ENCODE peak calls at places on chromosomes 2 and 18, in nine cellular contexts. One of them, this sample, is unnamed.

GRCh38 chr18:68918216-68918615 is 120.3 kb downstream of the CCDC102B start:
- DNase-seq in GM23248: no peak
- DNase-seq in hepatocyte: no peak
- DNase-seq in fibroblast of lung: no peak
- DNase-seq in HCT116: no peak
- DNase-seq in mammary epithelial cell: peak
- DNase-seq in GM23338: no peak
- DNase-seq in PC-9: no peak
- DNase-seq in A673: no peak
- DNase-seq in this sample: no peak

GRCh38 chr2:150485114-150485870 is 2.2 kb downstream of the RND3 start:
- DNase-seq in GM23248: peak
- DNase-seq in hepatocyte: peak
- DNase-seq in fibroblast of lung: peak
- DNase-seq in HCT116: no peak
- DNase-seq in mammary epithelial cell: peak
- DNase-seq in GM23338: peak
- DNase-seq in PC-9: peak
- DNase-seq in A673: peak
- DNase-seq in this sample: no peak

GRCh38 chr2:137799599-137799998 is 164.7 kb upstream of the HNMT start:
- DNase-seq in GM23248: no peak
- DNase-seq in hepatocyte: no peak
- DNase-seq in fibroblast of lung: no peak
- DNase-seq in HCT116: no peak
- DNase-seq in mammary epithelial cell: no peak
- DNase-seq in GM23338: no peak
- DNase-seq in PC-9: no peak
- DNase-seq in A673: no peak
- DNase-seq in this sample: no peak

GRCh38 chr2:144230452-144231085 is 289.4 kb downstream of the ZEB2 start:
- DNase-seq in GM23248: peak
- DNase-seq in hepatocyte: no peak
- DNase-seq in fibroblast of lung: no peak
- DNase-seq in HCT116: peak
- DNase-seq in mammary epithelial cell: peak
- DNase-seq in GM23338: no peak
- DNase-seq in PC-9: no peak
- DNase-seq in A673: peak
- DNase-seq in this sample: no peak

GRCh38 chr2:12005886-12006681 is 259.7 kb downstream of the LPIN1 start:
- DNase-seq in GM23248: no peak
- DNase-seq in hepatocyte: peak
- DNase-seq in fibroblast of lung: peak
- DNase-seq in HCT116: no peak
- DNase-seq in mammary epithelial cell: peak
- DNase-seq in GM23338: no peak
- DNase-seq in PC-9: peak
- DNase-seq in A673: peak
- DNase-seq in this sample: peak

GRCh38 chr2:55052087-55053061 is 2.1 kb upstream of the RTN4 start:
- DNase-seq in GM23248: no peak
- DNase-seq in hepatocyte: no peak
- DNase-seq in fibroblast of lung: peak
- DNase-seq in HCT116: no peak
- DNase-seq in mammary epithelial cell: no peak
- DNase-seq in GM23338: no peak
- DNase-seq in PC-9: no peak
- DNase-seq in A673: no peak
- DNase-seq in this sample: no peak

GRCh38 chr18:26894006-26894405 is 28.5 kb upstream of the AQP4 start:
- DNase-seq in GM23248: no peak
- DNase-seq in hepatocyte: no peak
- DNase-seq in fibroblast of lung: no peak
- DNase-seq in HCT116: no peak
- DNase-seq in mammary epithelial cell: no peak
- DNase-seq in GM23338: peak
- DNase-seq in PC-9: no peak
- DNase-seq in A673: no peak
- DNase-seq in this sample: no peak

GRCh38 chr2:104056451-104056850 is 797.5 kb upstream of the POU3F3 start:
- DNase-seq in GM23248: no peak
- DNase-seq in hepatocyte: no peak
- DNase-seq in fibroblast of lung: no peak
- DNase-seq in HCT116: no peak
- DNase-seq in mammary epithelial cell: no peak
- DNase-seq in GM23338: no peak
- DNase-seq in PC-9: no peak
- DNase-seq in A673: no peak
- DNase-seq in this sample: no peak

GRCh38 chr2:121095257-121096080 is 189.5 kb downstream of the TFCP2L1 start:
- DNase-seq in GM23248: peak
- DNase-seq in hepatocyte: peak
- DNase-seq in fibroblast of lung: peak
- DNase-seq in HCT116: peak
- DNase-seq in mammary epithelial cell: peak
- DNase-seq in GM23338: peak
- DNase-seq in PC-9: peak
- DNase-seq in A673: peak
- DNase-seq in this sample: no peak

GRCh38 chr2:144730711-144731110 is 210.8 kb upstream of the ZEB2 start:
- DNase-seq in GM23248: peak
- DNase-seq in hepatocyte: no peak
- DNase-seq in fibroblast of lung: no peak
- DNase-seq in HCT116: no peak
- DNase-seq in mammary epithelial cell: no peak
- DNase-seq in GM23338: no peak
- DNase-seq in PC-9: no peak
- DNase-seq in A673: no peak
- DNase-seq in this sample: no peak

GRCh38 chr2:118670868-118671267 is 176.6 kb downstream of the EN1 start:
- DNase-seq in GM23248: peak
- DNase-seq in hepatocyte: peak
- DNase-seq in fibroblast of lung: peak
- DNase-seq in HCT116: no peak
- DNase-seq in mammary epithelial cell: no peak
- DNase-seq in GM23338: no peak
- DNase-seq in PC-9: no peak
- DNase-seq in A673: no peak
- DNase-seq in this sample: no peak

GRCh38 chr2:96921561-96922303 is 51.9 kb upstream of the SEMA4C start:
- DNase-seq in GM23248: no peak
- DNase-seq in hepatocyte: no peak
- DNase-seq in fibroblast of lung: no peak
- DNase-seq in HCT116: no peak
- DNase-seq in mammary epithelial cell: no peak
- DNase-seq in GM23338: no peak
- DNase-seq in PC-9: no peak
- DNase-seq in A673: no peak
- DNase-seq in this sample: peak

GRCh38 chr2:45734952-45735351 is 83.5 kb downstream of the PRKCE start:
- DNase-seq in GM23248: peak
- DNase-seq in hepatocyte: no peak
- DNase-seq in fibroblast of lung: no peak
- DNase-seq in HCT116: no peak
- DNase-seq in mammary epithelial cell: no peak
- DNase-seq in GM23338: no peak
- DNase-seq in PC-9: no peak
- DNase-seq in A673: no peak
- DNase-seq in this sample: peak

GRCh38 chr2:168536925-168537466 is 80.9 kb downstream of the CERS6 start:
- DNase-seq in GM23248: peak
- DNase-seq in hepatocyte: no peak
- DNase-seq in fibroblast of lung: peak
- DNase-seq in HCT116: no peak
- DNase-seq in mammary epithelial cell: no peak
- DNase-seq in GM23338: no peak
- DNase-seq in PC-9: no peak
- DNase-seq in A673: peak
- DNase-seq in this sample: no peak

DNA sequence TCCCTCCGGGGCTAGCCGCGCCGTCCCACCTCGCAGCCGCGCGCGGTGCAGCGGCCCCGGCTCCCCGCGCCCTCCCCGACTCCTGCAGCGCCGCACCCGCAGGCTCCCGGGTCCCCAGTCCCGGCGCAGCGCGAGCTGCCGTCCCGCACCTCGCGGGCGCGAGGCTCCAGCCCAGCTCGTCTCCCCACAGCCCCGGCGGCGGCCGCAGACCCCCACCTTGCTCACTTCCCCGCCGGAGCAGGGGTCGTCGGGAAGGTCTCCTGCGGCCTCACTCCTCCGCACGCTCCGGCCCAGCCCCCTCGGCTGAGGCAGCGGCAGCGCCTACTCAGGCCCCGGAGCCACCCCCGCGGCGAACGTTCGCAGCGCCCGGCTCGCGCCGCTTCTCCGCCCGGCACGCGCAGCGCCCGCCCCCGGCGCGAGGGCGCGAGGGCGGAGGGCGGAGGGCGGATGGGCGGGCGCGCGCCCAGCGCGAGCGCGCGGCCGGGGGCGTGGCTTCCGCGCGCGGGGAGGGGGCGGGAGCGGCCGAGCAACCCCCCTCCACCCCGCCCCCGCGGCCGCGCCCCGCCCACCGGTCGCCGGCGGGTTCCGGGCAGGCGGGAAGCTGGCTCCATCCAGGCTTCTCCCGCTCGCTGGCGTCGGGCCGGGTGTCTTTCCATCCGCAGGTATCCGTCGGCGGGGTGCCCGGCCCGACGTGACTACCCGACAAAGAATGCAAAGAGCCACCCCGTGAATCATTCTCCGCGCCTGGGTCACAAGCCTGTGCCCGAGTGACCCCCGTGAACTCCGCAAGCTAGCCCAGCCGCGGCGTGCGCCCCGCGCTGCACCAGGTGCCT is at the start of gene DTNB:
- DNase-seq in GM23248: peak
- DNase-seq in hepatocyte: peak
- DNase-seq in fibroblast of lung: peak
- DNase-seq in HCT116: no peak
- DNase-seq in mammary epithelial cell: peak
- DNase-seq in GM23338: peak
- DNase-seq in PC-9: peak
- DNase-seq in A673: peak
- DNase-seq in this sample: peak
- TF ChIP-seq EZH2 in GM23248: no peak
- TF ChIP-seq EZH2 in hepatocyte: no peak
- TF ChIP-seq EZH2 in fibroblast of lung: no peak
- TF ChIP-seq EZH2 in HCT116: no peak
- TF ChIP-seq EZH2 in mammary epithelial cell: no peak
- TF ChIP-seq EZH2 in GM23338: no peak
- TF ChIP-seq EZH2 in PC-9: no peak
- TF ChIP-seq EZH2 in A673: no peak
- TF ChIP-seq EZH2 in this sample: no peak

GRCh38 chr18:22176622-22177495 is 7.5 kb downstream of the GATA6 start:
- DNase-seq in GM23248: peak
- DNase-seq in hepatocyte: peak
- DNase-seq in fibroblast of lung: no peak
- DNase-seq in HCT116: no peak
- DNase-seq in mammary epithelial cell: no peak
- DNase-seq in GM23338: peak
- DNase-seq in PC-9: no peak
- DNase-seq in A673: no peak
- DNase-seq in this sample: no peak
- TF ChIP-seq EZH2 in GM23248: no peak
- TF ChIP-seq EZH2 in hepatocyte: peak
- TF ChIP-seq EZH2 in fibroblast of lung: no peak
- TF ChIP-seq EZH2 in HCT116: no peak
- TF ChIP-seq EZH2 in mammary epithelial cell: no peak
- TF ChIP-seq EZH2 in GM23338: peak
- TF ChIP-seq EZH2 in PC-9: no peak
- TF ChIP-seq EZH2 in A673: peak
- TF ChIP-seq EZH2 in this sample: no peak

GRCh38 chr2:174326880-174327558 is 7.7 kb upstream of the SP9 start:
- DNase-seq in GM23248: no peak
- DNase-seq in hepatocyte: no peak
- DNase-seq in fibroblast of lung: no peak
- DNase-seq in HCT116: no peak
- DNase-seq in mammary epithelial cell: no peak
- DNase-seq in GM23338: peak
- DNase-seq in PC-9: no peak
- DNase-seq in A673: no peak
- DNase-seq in this sample: no peak
- TF ChIP-seq EZH2 in GM23248: no peak
- TF ChIP-seq EZH2 in hepatocyte: peak
- TF ChIP-seq EZH2 in fibroblast of lung: peak
- TF ChIP-seq EZH2 in HCT116: no peak
- TF ChIP-seq EZH2 in mammary epithelial cell: peak
- TF ChIP-seq EZH2 in GM23338: peak
- TF ChIP-seq EZH2 in PC-9: no peak
- TF ChIP-seq EZH2 in A673: peak
- TF ChIP-seq EZH2 in this sample: no peak

GRCh38 chr2:27265536-27265870 is 2.7 kb upstream of the SLC30A3 start:
- DNase-seq in GM23248: no peak
- DNase-seq in hepatocyte: no peak
- DNase-seq in fibroblast of lung: no peak
- DNase-seq in HCT116: no peak
- DNase-seq in mammary epithelial cell: no peak
- DNase-seq in GM23338: no peak
- DNase-seq in PC-9: no peak
- DNase-seq in A673: no peak
- DNase-seq in this sample: no peak

GRCh38 chr2:27263287-27264252 is 723 bp upstream of the SLC30A3 start:
- DNase-seq in GM23248: no peak
- DNase-seq in hepatocyte: no peak
- DNase-seq in fibroblast of lung: no peak
- DNase-seq in HCT116: no peak
- DNase-seq in mammary epithelial cell: no peak
- DNase-seq in GM23338: peak
- DNase-seq in PC-9: no peak
- DNase-seq in A673: no peak
- DNase-seq in this sample: no peak

GRCh38 chr2:27264753-27265535 is 2.1 kb upstream of the SLC30A3 start:
- DNase-seq in GM23248: peak
- DNase-seq in hepatocyte: peak
- DNase-seq in fibroblast of lung: peak
- DNase-seq in HCT116: peak
- DNase-seq in mammary epithelial cell: peak
- DNase-seq in GM23338: peak
- DNase-seq in PC-9: no peak
- DNase-seq in A673: peak
- DNase-seq in this sample: no peak

GRCh38 chr2:27262379-27263286 is at the start of gene SLC30A3:
- DNase-seq in GM23248: peak
- DNase-seq in hepatocyte: peak
- DNase-seq in fibroblast of lung: no peak
- DNase-seq in HCT116: peak
- DNase-seq in mammary epithelial cell: peak
- DNase-seq in GM23338: peak
- DNase-seq in PC-9: no peak
- DNase-seq in A673: peak
- DNase-seq in this sample: no peak

DNA sequence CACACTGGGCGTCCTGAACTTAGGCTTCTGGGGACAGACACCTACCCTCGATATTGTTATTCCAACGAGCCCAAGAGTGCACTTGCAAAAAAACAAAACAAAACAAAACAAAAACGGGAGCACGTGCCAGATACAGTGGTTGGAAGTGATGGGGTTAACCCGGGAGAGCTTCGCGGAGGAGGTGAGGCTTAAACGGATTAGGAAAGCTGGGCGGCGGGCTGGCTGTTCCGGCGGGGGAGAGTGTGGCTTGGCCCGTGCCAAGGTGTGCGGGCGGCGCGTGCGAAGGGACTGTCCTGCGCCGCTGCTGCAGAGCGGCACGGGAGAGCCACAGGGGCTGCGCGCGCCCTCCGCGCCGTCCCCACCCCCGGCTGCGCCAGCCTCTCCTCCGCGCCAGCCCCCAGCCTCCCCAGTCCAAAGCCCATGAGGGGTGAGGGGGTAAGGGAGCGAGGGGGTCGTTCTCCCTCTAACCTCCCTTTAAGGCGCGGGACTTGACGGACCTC is 1.5 kb upstream of the SLC30A3 start:
- DNase-seq in GM23248: no peak
- DNase-seq in hepatocyte: peak
- DNase-seq in fibroblast of lung: no peak
- DNase-seq in HCT116: no peak
- DNase-seq in mammary epithelial cell: no peak
- DNase-seq in GM23338: peak
- DNase-seq in PC-9: no peak
- DNase-seq in A673: peak
- DNase-seq in this sample: no peak
- TF ChIP-seq EZH2 in GM23248: no peak
- TF ChIP-seq EZH2 in hepatocyte: peak
- TF ChIP-seq EZH2 in fibroblast of lung: peak
- TF ChIP-seq EZH2 in HCT116: no peak
- TF ChIP-seq EZH2 in mammary epithelial cell: peak
- TF ChIP-seq EZH2 in GM23338: peak
- TF ChIP-seq EZH2 in PC-9: peak
- TF ChIP-seq EZH2 in A673: no peak
- TF ChIP-seq EZH2 in this sample: no peak